ENCODE peak calls at places on chromosomes 3 and 15, in eight cellular contexts. W, D, V, P, U, A, L and B are unnamed samples.
A peak's percentile ranks its signal among the peaks of the same experiment; 100 is the strongest.

GRCh38 chr3:194247350-194247740 is 103.8 kb downstream of the CPN2 start:
- DNase-seq in V (no peak), A (no peak), L (no peak), W (no peak), U (no peak), D (no peak), P (no peak), B (no peak)

GRCh38 chr3:175199961-175200360 is 340.8 kb downstream of the NAALADL2 start:
- DNase-seq in W (no peak), P (no peak), L (no peak), D (no peak), U (no peak), A (no peak), V (no peak), B (no peak)

GRCh38 chr3:186380622-186381380 is 18.8 kb upstream of the DGKG start:
- DNase-seq in V (no peak), D (no peak), P (no peak), A (no peak), L (no peak), U (no peak), W (no peak), B (no peak)

GRCh38 chr3:132315851-132316250 is 1.4 kb upstream of the ACP3 start:
- DNase-seq in U (no peak), A (no peak), V (no peak), W (no peak), P (no peak), D (no peak), L (no peak), B (no peak)

GRCh38 chr3:72213296-72214064 is 428.5 kb upstream of the PROK2 start:
- DNase-seq in V (no peak), A (no peak), D (no peak), W (no peak), U (no peak), L (no peak), P (peak; percentile 22), B (no peak)

GRCh38 chr15:50813089-50813488 is 47.6 kb upstream of the SPPL2A start:
- DNase-seq in L (no peak), P (no peak), V (no peak), A (no peak), U (no peak), D (no peak), W (no peak), B (no peak)

GRCh38 chr3:190424478-190425439 is 24.9 kb downstream of the TMEM207 start:
- DNase-seq in P (no peak), A (peak; percentile 52), L (peak; percentile 23), D (peak; percentile 84), V (peak; percentile 28), W (peak; percentile 78), U (peak; percentile 78), B (no peak)

GRCh38 chr15:83106994-83107840 is at the start of gene TM6SF1:
- DNase-seq in U (peak; percentile 88), L (no peak), V (no peak), W (peak; percentile 78), P (no peak), A (peak; percentile 42), D (no peak), B (no peak)

GRCh38 chr15:29889545-29890329 is 67.5 kb upstream of the TJP1 start:
- DNase-seq in U (no peak), D (no peak), P (no peak), L (no peak), V (no peak), W (no peak), A (no peak), B (no peak)

GRCh38 chr15:101063891-101064794 is 145.0 kb downstream of the LRRK1 start:
- DNase-seq in V (no peak), D (no peak), P (no peak), W (peak; percentile 84), U (no peak), L (peak; percentile 27), A (no peak), B (no peak)

GRCh38 chr3:38374221-38374620 is 27.6 kb downstream of the XYLB start:
- DNase-seq in W (no peak), D (no peak), P (no peak), U (no peak), V (no peak), A (no peak), L (no peak), B (no peak)

GRCh38 chr3:107847791-107848190 is 243.0 kb downstream of the CD47 start:
- DNase-seq in A (no peak), D (no peak), U (no peak), P (no peak), L (no peak), V (no peak), W (no peak), B (no peak)

GRCh38 chr3:31103623-31104180 is 209.2 kb upstream of the GADL1 start:
- DNase-seq in A (no peak), U (no peak), D (no peak), W (no peak), V (no peak), L (no peak), P (no peak), B (no peak)

GRCh38 chr3:14422016-14422963 is 19.9 kb downstream of the SLC6A6 start:
- DNase-seq in D (no peak), P (no peak), L (no peak), U (no peak), V (no peak), A (no peak), W (no peak), B (no peak)

GRCh38 chr15:70491183-70491621 is 272.2 kb downstream of the UACA start:
- DNase-seq in L (no peak), V (no peak), A (no peak), P (no peak), W (no peak), U (no peak), D (no peak), B (no peak)

GRCh38 chr15:69071265-69071664 is 56.8 kb downstream of the NOX5 start:
- DNase-seq in V (no peak), P (no peak), D (no peak), W (no peak), A (no peak), U (no peak), L (no peak), B (no peak)

GRCh38 chr3:140093742-140094141 is 158.8 kb downstream of the CLSTN2 start:
- DNase-seq in U (no peak), D (no peak), V (peak; percentile 37), W (no peak), A (no peak), P (no peak), L (peak; percentile 78), B (no peak)

DNA sequence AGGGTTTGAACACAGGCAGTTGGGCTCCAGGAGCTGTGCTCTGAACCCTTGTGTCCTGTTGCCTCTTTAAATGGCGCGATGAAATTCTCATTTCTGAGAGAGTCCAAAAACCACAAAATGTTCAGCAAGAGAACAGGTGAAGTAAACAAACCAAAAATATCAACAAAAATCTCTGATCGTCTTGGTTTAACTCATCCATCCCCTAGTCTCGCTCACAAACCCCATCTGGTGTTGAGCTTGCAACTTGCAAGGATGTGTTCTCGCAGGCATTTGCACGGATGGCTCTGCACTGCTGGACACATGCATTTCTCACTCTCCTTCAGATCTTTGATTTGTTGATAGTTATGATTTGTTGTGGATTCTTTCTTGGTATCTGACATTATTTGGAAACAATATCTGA is 31.1 kb downstream of the FAH start:
- DNase-seq in L (no peak), W (no peak), D (no peak), A (peak; percentile 31), P (no peak), V (no peak), U (no peak), B (no peak)
- TF ChIP-seq CTCF in L (no peak), W (no peak), D (no peak), A (no peak), P (peak; percentile 61), V (no peak), U (no peak), B (no peak)

DNA sequence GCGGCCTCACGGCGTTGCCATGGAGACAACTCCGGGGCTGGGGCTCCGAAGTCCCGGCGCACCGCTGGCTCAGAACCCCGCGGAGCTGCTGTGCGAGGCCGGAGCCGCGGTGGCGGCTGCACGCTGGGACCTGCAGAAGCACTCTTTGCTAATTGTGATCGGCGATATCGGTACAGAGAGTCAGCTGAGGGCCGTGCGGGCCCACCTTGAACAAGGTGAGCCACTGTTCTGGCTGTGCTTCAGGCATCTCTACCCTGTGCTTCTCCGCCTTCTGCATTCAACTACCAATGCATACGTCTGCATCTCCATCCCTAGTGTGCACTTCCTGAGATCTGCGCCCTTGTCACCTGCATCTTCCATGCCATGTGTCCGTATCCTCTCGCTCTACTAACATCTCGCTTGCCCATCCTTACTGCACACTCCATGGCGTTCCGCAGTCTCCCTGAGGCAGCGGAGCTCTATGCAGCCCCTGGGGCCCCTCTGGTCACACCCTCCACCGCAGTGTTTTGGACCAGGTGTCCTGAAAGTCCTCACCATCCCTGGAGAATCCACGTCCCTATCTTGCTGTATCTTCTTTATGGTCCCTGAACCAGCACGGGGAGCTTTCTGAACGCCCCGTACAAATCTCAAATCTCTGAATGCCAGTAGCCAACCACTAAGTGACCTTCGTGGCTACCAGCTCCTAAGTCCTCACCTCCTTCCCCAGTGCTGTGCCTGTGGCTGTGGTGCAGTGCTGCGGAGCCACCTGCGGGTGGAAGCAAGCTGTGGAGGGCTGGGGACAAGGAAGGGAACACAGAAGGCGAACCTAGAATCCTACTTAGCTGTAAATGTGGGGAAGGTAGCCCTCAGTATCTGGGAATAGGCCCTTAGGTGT is 6.2 kb upstream of the MAP1A start:
- DNase-seq in L (no peak), D (no peak), A (peak; percentile 46), W (no peak), U (no peak), P (no peak), V (no peak), B (no peak)
- TF ChIP-seq CTCF in L (no peak), D (peak; percentile 29), A (no peak), W (no peak), U (no peak), P (peak; percentile 38), V (peak; percentile 41), B (no peak)

GRCh38 chr3:10709110-10709781 is 106.8 kb upstream of the SLC6A11 start:
- DNase-seq in D (no peak), A (no peak), W (no peak), U (no peak), P (no peak), V (no peak), L (no peak), B (no peak)

GRCh38 chr3:10707984-10708868 is 107.8 kb upstream of the SLC6A11 start:
- DNase-seq in U (no peak), D (no peak), V (no peak), W (no peak), L (no peak), A (no peak), P (no peak), B (no peak)

GRCh38 chr3:10706156-10707088 is 109.6 kb upstream of the SLC6A11 start:
- DNase-seq in P (no peak), D (no peak), W (no peak), L (no peak), U (no peak), A (peak; percentile 31), V (no peak), B (no peak)

GRCh38 chr3:10703875-10704274 is 112.2 kb upstream of the SLC6A11 start:
- DNase-seq in L (no peak), P (no peak), A (peak; percentile 47), W (no peak), V (no peak), U (no peak), D (no peak), B (no peak)

GRCh38 chr3:10707089-10707983 is 108.7 kb upstream of the SLC6A11 start:
- DNase-seq in P (no peak), V (no peak), L (no peak), D (no peak), A (peak; percentile 32), W (peak; percentile 75), U (no peak), B (no peak)
- TF ChIP-seq CTCF in P (peak; percentile 68), V (no peak), L (no peak), D (no peak), A (no peak), W (no peak), U (no peak), B (no peak)

GRCh38 chr3:134350861-134351311 is 23.4 kb downstream of the AMOTL2 start:
- DNase-seq in A (no peak), V (no peak), L (no peak), W (peak; percentile 89), U (no peak), P (no peak), D (no peak), B (peak; percentile 84)
- TF ChIP-seq CTCF in A (no peak), V (no peak), L (no peak), W (no peak), U (no peak), P (no peak), D (no peak), B (no peak)